ENCODE peak calls at places on chromosomes 13 and 19, in five cellular contexts. One of them, this sample, is unnamed.

GRCh38 chr13:44131069-44131614 is 242.5 kb upstream of the SERP2 start:
- DNase-seq in SJCRH30: no peak
- DNase-seq in GM10248: no peak
- DNase-seq in hepatocyte: no peak
- DNase-seq in stimulated activated CD4-positive, alpha-beta T cell treated with anti-CD3 and anti-CD28 coated beads, TNF-alpha, amount 100 ng/mL, for 1 hour: no peak
- DNase-seq in this sample: no peak

GRCh38 chr13:34967851-34968562 is 25.9 kb downstream of the NBEA start:
- DNase-seq in SJCRH30: no peak
- DNase-seq in GM10248: no peak
- DNase-seq in hepatocyte: no peak
- DNase-seq in stimulated activated CD4-positive, alpha-beta T cell treated with anti-CD3 and anti-CD28 coated beads, TNF-alpha, amount 100 ng/mL, for 1 hour: no peak
- DNase-seq in this sample: no peak

GRCh38 chr19:39471756-39472536 is 8.7 kb upstream of the TIMM50 start:
- DNase-seq in SJCRH30: peak
- DNase-seq in GM10248: no peak
- DNase-seq in hepatocyte: no peak
- DNase-seq in stimulated activated CD4-positive, alpha-beta T cell treated with anti-CD3 and anti-CD28 coated beads, TNF-alpha, amount 100 ng/mL, for 1 hour: no peak
- DNase-seq in this sample: no peak

GRCh38 chr13:25064396-25064795 is 31.5 kb upstream of the PABPC3 start:
- DNase-seq in SJCRH30: no peak
- DNase-seq in GM10248: no peak
- DNase-seq in hepatocyte: no peak
- DNase-seq in stimulated activated CD4-positive, alpha-beta T cell treated with anti-CD3 and anti-CD28 coated beads, TNF-alpha, amount 100 ng/mL, for 1 hour: no peak
- DNase-seq in this sample: no peak

GRCh38 chr19:18460313-18460712 is 22.4 kb upstream of the ISYNA1 start:
- DNase-seq in SJCRH30: no peak
- DNase-seq in GM10248: no peak
- DNase-seq in hepatocyte: peak
- DNase-seq in stimulated activated CD4-positive, alpha-beta T cell treated with anti-CD3 and anti-CD28 coated beads, TNF-alpha, amount 100 ng/mL, for 1 hour: no peak
- DNase-seq in this sample: no peak

GRCh38 chr13:33228645-33229445 is 56.7 kb downstream of the STARD13 start:
- DNase-seq in SJCRH30: peak
- DNase-seq in GM10248: peak
- DNase-seq in hepatocyte: peak
- DNase-seq in stimulated activated CD4-positive, alpha-beta T cell treated with anti-CD3 and anti-CD28 coated beads, TNF-alpha, amount 100 ng/mL, for 1 hour: no peak
- DNase-seq in this sample: no peak

GRCh38 chr13:80173224-80173623 is 167.7 kb downstream of the SPRY2 start:
- DNase-seq in SJCRH30: no peak
- DNase-seq in GM10248: no peak
- DNase-seq in hepatocyte: no peak
- DNase-seq in stimulated activated CD4-positive, alpha-beta T cell treated with anti-CD3 and anti-CD28 coated beads, TNF-alpha, amount 100 ng/mL, for 1 hour: no peak
- DNase-seq in this sample: no peak

GRCh38 chr13:111265006-111265700 is 55.3 kb upstream of the TEX29 start:
- DNase-seq in SJCRH30: no peak
- DNase-seq in GM10248: no peak
- DNase-seq in hepatocyte: no peak
- DNase-seq in stimulated activated CD4-positive, alpha-beta T cell treated with anti-CD3 and anti-CD28 coated beads, TNF-alpha, amount 100 ng/mL, for 1 hour: no peak
- DNase-seq in this sample: no peak

GRCh38 chr19:2325261-2326046 is 2.9 kb downstream of the LSM7 start:
- DNase-seq in SJCRH30: no peak
- DNase-seq in GM10248: no peak
- DNase-seq in hepatocyte: no peak
- DNase-seq in stimulated activated CD4-positive, alpha-beta T cell treated with anti-CD3 and anti-CD28 coated beads, TNF-alpha, amount 100 ng/mL, for 1 hour: no peak
- DNase-seq in this sample: no peak

GRCh38 chr19:45171211-45171623 is 6.8 kb downstream of the TRAPPC6A start:
- DNase-seq in SJCRH30: no peak
- DNase-seq in GM10248: no peak
- DNase-seq in hepatocyte: peak
- DNase-seq in stimulated activated CD4-positive, alpha-beta T cell treated with anti-CD3 and anti-CD28 coated beads, TNF-alpha, amount 100 ng/mL, for 1 hour: no peak
- DNase-seq in this sample: peak

GRCh38 chr13:34145061-34145460 is 327.1 kb downstream of the RFC3 start:
- DNase-seq in SJCRH30: no peak
- DNase-seq in GM10248: no peak
- DNase-seq in hepatocyte: no peak
- DNase-seq in stimulated activated CD4-positive, alpha-beta T cell treated with anti-CD3 and anti-CD28 coated beads, TNF-alpha, amount 100 ng/mL, for 1 hour: no peak
- DNase-seq in this sample: no peak

GRCh38 chr19:3698386-3698950 is 1.8 kb downstream of the PIP5K1C start:
- DNase-seq in SJCRH30: no peak
- DNase-seq in GM10248: peak
- DNase-seq in hepatocyte: no peak
- DNase-seq in stimulated activated CD4-positive, alpha-beta T cell treated with anti-CD3 and anti-CD28 coated beads, TNF-alpha, amount 100 ng/mL, for 1 hour: no peak
- DNase-seq in this sample: no peak

GRCh38 chr13:97224544-97225324 is 2.6 kb downstream of the MBNL2 start:
- DNase-seq in SJCRH30: no peak
- DNase-seq in GM10248: no peak
- DNase-seq in hepatocyte: peak
- DNase-seq in stimulated activated CD4-positive, alpha-beta T cell treated with anti-CD3 and anti-CD28 coated beads, TNF-alpha, amount 100 ng/mL, for 1 hour: no peak
- DNase-seq in this sample: peak

GRCh38 chr13:114078501-114079451 is 53.6 kb downstream of the RASA3 start:
- DNase-seq in SJCRH30: no peak
- DNase-seq in GM10248: no peak
- DNase-seq in hepatocyte: peak
- DNase-seq in stimulated activated CD4-positive, alpha-beta T cell treated with anti-CD3 and anti-CD28 coated beads, TNF-alpha, amount 100 ng/mL, for 1 hour: no peak
- DNase-seq in this sample: no peak

GRCh38 chr19:36838784-36839324 is 667 bp upstream of the ZNF790 start:
- DNase-seq in SJCRH30: no peak
- DNase-seq in GM10248: no peak
- DNase-seq in hepatocyte: no peak
- DNase-seq in stimulated activated CD4-positive, alpha-beta T cell treated with anti-CD3 and anti-CD28 coated beads, TNF-alpha, amount 100 ng/mL, for 1 hour: no peak
- DNase-seq in this sample: no peak

GRCh38 chr19:3140667-3141038 is 4.8 kb downstream of the GNA15 start:
- DNase-seq in SJCRH30: no peak
- DNase-seq in GM10248: no peak
- DNase-seq in hepatocyte: no peak
- DNase-seq in stimulated activated CD4-positive, alpha-beta T cell treated with anti-CD3 and anti-CD28 coated beads, TNF-alpha, amount 100 ng/mL, for 1 hour: no peak
- DNase-seq in this sample: no peak

GRCh38 chr19:49142866-49143335 is 12.3 kb downstream of the HRC start:
- DNase-seq in SJCRH30: peak
- DNase-seq in GM10248: peak
- DNase-seq in hepatocyte: peak
- DNase-seq in stimulated activated CD4-positive, alpha-beta T cell treated with anti-CD3 and anti-CD28 coated beads, TNF-alpha, amount 100 ng/mL, for 1 hour: no peak
- DNase-seq in this sample: peak

GRCh38 chr19:33805313-33805712 is 8.6 kb downstream of the KCTD15 start:
- DNase-seq in SJCRH30: no peak
- DNase-seq in GM10248: no peak
- DNase-seq in hepatocyte: no peak
- DNase-seq in stimulated activated CD4-positive, alpha-beta T cell treated with anti-CD3 and anti-CD28 coated beads, TNF-alpha, amount 100 ng/mL, for 1 hour: no peak
- DNase-seq in this sample: no peak

GRCh38 chr19:4795400-4795799 is 3.9 kb downstream of the FEM1A start:
- DNase-seq in SJCRH30: no peak
- DNase-seq in GM10248: no peak
- DNase-seq in hepatocyte: no peak
- DNase-seq in stimulated activated CD4-positive, alpha-beta T cell treated with anti-CD3 and anti-CD28 coated beads, TNF-alpha, amount 100 ng/mL, for 1 hour: no peak
- DNase-seq in this sample: no peak

GRCh38 chr13:58843567-58843966 is 1212.0 kb downstream of the PCDH17 start:
- DNase-seq in SJCRH30: no peak
- DNase-seq in GM10248: no peak
- DNase-seq in hepatocyte: no peak
- DNase-seq in stimulated activated CD4-positive, alpha-beta T cell treated with anti-CD3 and anti-CD28 coated beads, TNF-alpha, amount 100 ng/mL, for 1 hour: no peak
- DNase-seq in this sample: no peak

GRCh38 chr19:16627194-16627927 is 643 bp downstream of the MED26 start:
- DNase-seq in SJCRH30: peak
- DNase-seq in GM10248: no peak
- DNase-seq in hepatocyte: peak
- DNase-seq in stimulated activated CD4-positive, alpha-beta T cell treated with anti-CD3 and anti-CD28 coated beads, TNF-alpha, amount 100 ng/mL, for 1 hour: no peak
- DNase-seq in this sample: peak

GRCh38 chr19:39140195-39140516 is 14.6 kb downstream of the PAK4 start:
- DNase-seq in SJCRH30: no peak
- DNase-seq in GM10248: no peak
- DNase-seq in hepatocyte: no peak
- DNase-seq in stimulated activated CD4-positive, alpha-beta T cell treated with anti-CD3 and anti-CD28 coated beads, TNF-alpha, amount 100 ng/mL, for 1 hour: no peak
- DNase-seq in this sample: no peak

GRCh38 chr13:51844862-51845573 is at the start of gene TMEM272:
- DNase-seq in SJCRH30: peak
- DNase-seq in GM10248: peak
- DNase-seq in hepatocyte: peak
- DNase-seq in stimulated activated CD4-positive, alpha-beta T cell treated with anti-CD3 and anti-CD28 coated beads, TNF-alpha, amount 100 ng/mL, for 1 hour: no peak
- DNase-seq in this sample: peak

GRCh38 chr13:44797685-44798084 is 191.6 kb downstream of the NUFIP1 start:
- DNase-seq in SJCRH30: no peak
- DNase-seq in GM10248: no peak
- DNase-seq in hepatocyte: no peak
- DNase-seq in stimulated activated CD4-positive, alpha-beta T cell treated with anti-CD3 and anti-CD28 coated beads, TNF-alpha, amount 100 ng/mL, for 1 hour: no peak
- DNase-seq in this sample: no peak

GRCh38 chr13:113013303-113013702 is 44.3 kb downstream of the MCF2L start:
- DNase-seq in SJCRH30: no peak
- DNase-seq in GM10248: no peak
- DNase-seq in hepatocyte: peak
- DNase-seq in stimulated activated CD4-positive, alpha-beta T cell treated with anti-CD3 and anti-CD28 coated beads, TNF-alpha, amount 100 ng/mL, for 1 hour: no peak
- DNase-seq in this sample: no peak

GRCh38 chr13:111546921-111547675 is 226.7 kb downstream of the TEX29 start:
- DNase-seq in SJCRH30: no peak
- DNase-seq in GM10248: no peak
- DNase-seq in hepatocyte: no peak
- DNase-seq in stimulated activated CD4-positive, alpha-beta T cell treated with anti-CD3 and anti-CD28 coated beads, TNF-alpha, amount 100 ng/mL, for 1 hour: no peak
- DNase-seq in this sample: no peak

GRCh38 chr19:16460454-16460853 is 11.3 kb downstream of the EPS15L1 start:
- DNase-seq in SJCRH30: no peak
- DNase-seq in GM10248: no peak
- DNase-seq in hepatocyte: no peak
- DNase-seq in stimulated activated CD4-positive, alpha-beta T cell treated with anti-CD3 and anti-CD28 coated beads, TNF-alpha, amount 100 ng/mL, for 1 hour: no peak
- DNase-seq in this sample: no peak

GRCh38 chr19:40576585-40577451 is at the start of gene SHKBP1:
- DNase-seq in SJCRH30: peak
- DNase-seq in GM10248: peak
- DNase-seq in hepatocyte: peak
- DNase-seq in stimulated activated CD4-positive, alpha-beta T cell treated with anti-CD3 and anti-CD28 coated beads, TNF-alpha, amount 100 ng/mL, for 1 hour: peak
- DNase-seq in this sample: peak

GRCh38 chr13:73810647-73811046 is 323.6 kb downstream of the KLF12 start:
- DNase-seq in SJCRH30: no peak
- DNase-seq in GM10248: no peak
- DNase-seq in hepatocyte: no peak
- DNase-seq in stimulated activated CD4-positive, alpha-beta T cell treated with anti-CD3 and anti-CD28 coated beads, TNF-alpha, amount 100 ng/mL, for 1 hour: no peak
- DNase-seq in this sample: no peak

GRCh38 chr13:54637377-54637776 is 1608.8 kb downstream of the OLFM4 start:
- DNase-seq in SJCRH30: no peak
- DNase-seq in GM10248: no peak
- DNase-seq in hepatocyte: peak
- DNase-seq in stimulated activated CD4-positive, alpha-beta T cell treated with anti-CD3 and anti-CD28 coated beads, TNF-alpha, amount 100 ng/mL, for 1 hour: no peak
- DNase-seq in this sample: no peak

GRCh38 chr19:50252111-50252886 is 48.9 kb downstream of the MYH14 start:
- DNase-seq in SJCRH30: no peak
- DNase-seq in GM10248: peak
- DNase-seq in hepatocyte: no peak
- DNase-seq in stimulated activated CD4-positive, alpha-beta T cell treated with anti-CD3 and anti-CD28 coated beads, TNF-alpha, amount 100 ng/mL, for 1 hour: no peak
- DNase-seq in this sample: peak

GRCh38 chr19:56765107-56765506 is 75.4 kb downstream of the PEG3 start:
- DNase-seq in SJCRH30: peak
- DNase-seq in GM10248: no peak
- DNase-seq in hepatocyte: no peak
- DNase-seq in stimulated activated CD4-positive, alpha-beta T cell treated with anti-CD3 and anti-CD28 coated beads, TNF-alpha, amount 100 ng/mL, for 1 hour: no peak
- DNase-seq in this sample: peak

GRCh38 chr19:2867025-2867991 is at the start of gene ZNF556:
- DNase-seq in SJCRH30: peak
- DNase-seq in GM10248: no peak
- DNase-seq in hepatocyte: no peak
- DNase-seq in stimulated activated CD4-positive, alpha-beta T cell treated with anti-CD3 and anti-CD28 coated beads, TNF-alpha, amount 100 ng/mL, for 1 hour: no peak
- DNase-seq in this sample: peak

GRCh38 chr13:20475927-20476691 is 49.5 kb downstream of the CRYL1 start:
- DNase-seq in SJCRH30: no peak
- DNase-seq in GM10248: peak
- DNase-seq in hepatocyte: peak
- DNase-seq in stimulated activated CD4-positive, alpha-beta T cell treated with anti-CD3 and anti-CD28 coated beads, TNF-alpha, amount 100 ng/mL, for 1 hour: peak
- DNase-seq in this sample: peak

GRCh38 chr13:43390101-43390500 is 366.7 kb downstream of the DNAJC15 start:
- DNase-seq in SJCRH30: no peak
- DNase-seq in GM10248: no peak
- DNase-seq in hepatocyte: no peak
- DNase-seq in stimulated activated CD4-positive, alpha-beta T cell treated with anti-CD3 and anti-CD28 coated beads, TNF-alpha, amount 100 ng/mL, for 1 hour: no peak
- DNase-seq in this sample: no peak

GRCh38 chr13:32285633-32285965 is 29.6 kb downstream of the ZAR1L start:
- DNase-seq in SJCRH30: no peak
- DNase-seq in GM10248: no peak
- DNase-seq in hepatocyte: no peak
- DNase-seq in stimulated activated CD4-positive, alpha-beta T cell treated with anti-CD3 and anti-CD28 coated beads, TNF-alpha, amount 100 ng/mL, for 1 hour: no peak
- DNase-seq in this sample: no peak

This sample was measured in activated CD4-positive, alpha-beta T cell treated with anti-CD3 and anti-CD28 coated beads for 48 hours.